ENCODE peak calls at places on chromosomes 4 and X, in nine cellular contexts. O is AG09319, A is cardiac fibroblast, J is HepG2, U is uterus, C is testis, N is progenitor cell of endocrine pancreas, P is astrocyte of the spinal cord, T is WERI-Rb-1. X is an unnamed sample.

GRCh38 chr4:123786955-123787354 is 390.4 kb downstream of the SPRY1 start:
- DNase-seq in O (no peak), A (peak), J (no peak), U (peak), C (peak), N (no peak), P (peak), T (no peak), X (no peak)

GRCh38 chrX:138128025-138128671 is 562.2 kb downstream of the ZIC3 start:
- DNase-seq in O (peak), A (peak), J (peak), U (no peak), C (peak), N (no peak), P (peak), T (peak), X (no peak)

GRCh38 chr4:68256284-68256683 is 10.8 kb upstream of the TMPRSS11B start:
- DNase-seq in O (no peak), A (no peak), J (no peak), U (no peak), C (no peak), N (no peak), P (no peak), T (no peak), X (no peak)

GRCh38 chr4:21011106-21011505 is 310.8 kb downstream of the PACRGL start:
- DNase-seq in O (no peak), A (no peak), J (no peak), U (no peak), C (no peak), N (no peak), P (no peak), T (no peak), X (no peak)

GRCh38 chr4:149047368-149047767 is 605.2 kb upstream of the NR3C2 start:
- DNase-seq in O (no peak), A (peak), J (no peak), U (no peak), C (no peak), N (no peak), P (peak), T (no peak), X (no peak)

GRCh38 chrX:78105944-78106650 is 2.0 kb downstream of the PGK1 start:
- DNase-seq in O (no peak), A (no peak), J (no peak), U (no peak), C (no peak), N (no peak), P (no peak), T (no peak), X (no peak)

GRCh38 chr4:184100297-184100885 is 117.3 kb downstream of the ENPP6 start:
- DNase-seq in O (no peak), A (peak), J (no peak), U (no peak), C (peak), N (peak), P (peak), T (peak), X (peak)

GRCh38 chrX:141642979-141643378 is 53.5 kb downstream of the SPANXA2 start:
- DNase-seq in O (no peak), A (peak), J (no peak), U (no peak), C (no peak), N (no peak), P (peak), T (no peak), X (no peak)

GRCh38 chr4:100935090-100935489 is 412.2 kb downstream of the PPP3CA start:
- DNase-seq in O (no peak), A (peak), J (no peak), U (no peak), C (peak), N (no peak), P (no peak), T (no peak), X (no peak)

GRCh38 chr4:74284074-74284473 is 24.2 kb upstream of the EPGN start:
- DNase-seq in O (no peak), A (peak), J (no peak), U (no peak), C (no peak), N (no peak), P (peak), T (no peak), X (no peak)

GRCh38 chrX:54482839-54483593 is 13.0 kb downstream of the FGD1 start:
- DNase-seq in O (no peak), A (no peak), J (no peak), U (no peak), C (no peak), N (no peak), P (no peak), T (no peak), X (no peak)

GRCh38 chrX:134891652-134892051 is 99.1 kb upstream of the SMIM10 start:
- DNase-seq in O (no peak), A (peak), J (no peak), U (no peak), C (no peak), N (no peak), P (no peak), T (no peak), X (no peak)

GRCh38 chr4:139247241-139247640 is 32.8 kb downstream of the MGARP start:
- DNase-seq in O (no peak), A (peak), J (no peak), U (no peak), C (no peak), N (no peak), P (peak), T (no peak), X (no peak)

GRCh38 chr4:87654487-87655044 is 4.5 kb downstream of the DMP1 start:
- DNase-seq in O (no peak), A (no peak), J (no peak), U (no peak), C (no peak), N (no peak), P (no peak), T (no peak), X (no peak)

GRCh38 chrX:45619290-45619689 is 418.6 kb upstream of the DIPK2B start:
- DNase-seq in O (no peak), A (peak), J (no peak), U (no peak), C (no peak), N (no peak), P (peak), T (no peak), X (no peak)

GRCh38 chr4:141480950-141481349 is 155.4 kb upstream of the IL15 start:
- DNase-seq in O (no peak), A (no peak), J (no peak), U (no peak), C (no peak), N (no peak), P (peak), T (no peak), X (no peak)

GRCh38 chrX:120790118-120790517 is 85.5 kb downstream of the CT47B1 start:
- DNase-seq in O (peak), A (peak), J (peak), U (peak), C (peak), N (no peak), P (peak), T (no peak), X (no peak)

GRCh38 chr4:78683352-78683751 is 92.8 kb upstream of the BMP2K start:
- DNase-seq in O (no peak), A (no peak), J (no peak), U (no peak), C (no peak), N (no peak), P (no peak), T (no peak), X (no peak)

GRCh38 chr4:148166132-148166531 is 276.1 kb downstream of the NR3C2 start:
- DNase-seq in O (no peak), A (peak), J (no peak), U (no peak), C (peak), N (no peak), P (no peak), T (no peak), X (no peak)

GRCh38 chrX:22033818-22034217 is 1.7 kb downstream of the PHEX start:
- DNase-seq in O (no peak), A (no peak), J (no peak), U (no peak), C (no peak), N (no peak), P (no peak), T (no peak), X (no peak)

GRCh38 chr4:8198906-8199593 is at the start of gene SH3TC1:
- DNase-seq in O (peak), A (peak), J (peak), U (peak), C (peak), N (peak), P (peak), T (peak), X (peak)

GRCh38 chr4:155679343-155679742 is 12.7 kb downstream of the GUCY1A1 start:
- DNase-seq in O (no peak), A (peak), J (no peak), U (peak), C (no peak), N (no peak), P (no peak), T (no peak), X (no peak)

GRCh38 chrX:152619897-152620296 is 17.8 kb upstream of the GABRQ start:
- DNase-seq in O (no peak), A (no peak), J (no peak), U (no peak), C (no peak), N (no peak), P (no peak), T (no peak), X (no peak)

GRCh38 chr4:107366016-107366415 is 329.9 kb upstream of the DKK2 start:
- DNase-seq in O (no peak), A (no peak), J (no peak), U (no peak), C (no peak), N (no peak), P (peak), T (no peak), X (no peak)

GRCh38 chrX:28177202-28177601 is 196.0 kb upstream of the DCAF8L1 start:
- DNase-seq in O (no peak), A (peak), J (no peak), U (no peak), C (no peak), N (no peak), P (no peak), T (peak), X (no peak)
- TF ChIP-seq CTCF in O (no peak), A (peak), J (peak), U (no peak), C (no peak), N (peak), P (peak), T (peak), X (peak)

GRCh38 chr4:72770708-72771107 is 201.7 kb upstream of the ADAMTS3 start:
- DNase-seq in O (peak), A (no peak), J (no peak), U (no peak), C (no peak), N (no peak), P (no peak), T (no peak), X (no peak)

DNA sequence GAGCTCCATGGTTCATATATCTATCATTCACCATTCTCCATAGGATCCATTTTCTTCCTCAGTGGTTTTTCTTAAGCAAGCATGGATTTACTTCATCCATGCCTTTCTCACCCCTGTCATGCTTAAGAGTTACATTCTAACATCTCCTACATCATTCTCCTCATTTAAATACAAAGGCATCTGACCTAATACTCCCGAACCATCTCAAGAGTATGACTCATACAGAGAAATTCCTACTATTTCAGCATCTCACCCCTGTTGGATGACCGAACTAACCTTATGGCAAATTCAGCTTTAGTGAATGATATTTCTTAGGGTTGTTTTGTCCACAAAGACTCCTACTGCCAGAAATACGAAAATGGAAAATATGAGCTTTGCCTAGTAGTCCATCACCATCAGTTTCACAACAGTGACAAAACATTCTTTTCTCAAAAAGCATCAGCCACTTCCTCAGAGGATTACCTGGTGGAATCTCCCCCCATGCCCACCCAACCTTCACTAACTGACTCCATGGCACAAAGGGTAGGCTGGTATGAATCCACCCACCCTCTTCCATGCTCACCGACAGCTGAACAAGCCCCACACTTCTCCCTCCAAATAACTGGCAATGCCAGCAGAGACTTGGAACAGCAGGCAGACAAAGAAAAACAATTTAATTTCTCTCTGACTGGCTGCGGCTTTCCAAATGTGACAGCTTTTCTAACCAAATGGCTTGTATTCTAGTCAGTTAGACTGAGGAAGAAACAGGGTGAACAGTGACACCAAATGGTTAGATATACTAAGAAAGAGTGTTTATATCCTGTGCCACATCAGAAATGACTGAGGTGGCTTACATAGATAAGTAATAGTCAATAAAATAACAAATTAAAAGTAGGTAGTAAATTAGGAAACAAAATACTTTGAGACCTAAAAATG is 199.1 kb upstream of the ADAMTS3 start:
- DNase-seq in O (peak), A (peak), J (no peak), U (no peak), C (no peak), N (no peak), P (peak), T (no peak), X (no peak)
- TF ChIP-seq CTCF in O (no peak), A (no peak), J (no peak), U (no peak), C (no peak), N (no peak), P (no peak), T (no peak), X (no peak)

GRCh38 chr4:90293320-90293719 is 166.1 kb downstream of the CCSER1 start:
- DNase-seq in O (no peak), A (peak), J (no peak), U (no peak), C (no peak), N (no peak), P (peak), T (no peak), X (no peak)
- TF ChIP-seq CTCF in O (peak), A (peak), J (no peak), U (no peak), C (no peak), N (peak), P (peak), T (peak), X (peak)

DNA sequence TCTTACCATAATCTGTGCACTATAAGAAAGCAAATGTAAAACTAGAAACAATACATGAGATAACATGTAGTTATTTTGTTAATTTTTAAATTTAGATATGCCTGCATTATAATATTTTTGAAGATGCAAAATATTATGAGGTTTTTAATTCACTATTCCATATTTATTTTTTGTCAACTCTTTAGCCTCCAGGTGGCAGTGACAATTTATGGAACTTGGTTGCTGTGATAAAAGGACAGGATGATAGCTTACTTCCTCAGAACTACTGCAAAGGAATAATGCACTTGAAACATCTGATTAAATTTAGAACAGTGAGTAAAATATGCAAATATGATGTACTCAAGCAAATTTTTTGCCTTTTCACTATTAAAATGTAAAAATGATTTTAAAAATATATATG is 45.1 kb downstream of the SPATA4 start:
- DNase-seq in O (peak), A (peak), J (peak), U (no peak), C (no peak), N (no peak), P (peak), T (no peak), X (no peak)
- TF ChIP-seq CTCF in O (peak), A (peak), J (no peak), U (peak), C (no peak), N (peak), P (peak), T (no peak), X (no peak)

GRCh38 chr4:70187216-70187615 is 8.3 kb upstream of the ODAM start:
- DNase-seq in O (no peak), A (no peak), J (peak), U (no peak), C (no peak), N (no peak), P (no peak), T (no peak), X (no peak)

GRCh38 chr4:70178075-70178660 is 17.4 kb upstream of the ODAM start:
- DNase-seq in O (no peak), A (no peak), J (no peak), U (no peak), C (no peak), N (no peak), P (no peak), T (no peak), X (no peak)

GRCh38 chr4:70182517-70183167 is 12.9 kb upstream of the ODAM start:
- DNase-seq in O (no peak), A (no peak), J (peak), U (no peak), C (no peak), N (no peak), P (no peak), T (no peak), X (no peak)

GRCh38 chr4:70183940-70184246 is 11.6 kb upstream of the ODAM start:
- DNase-seq in O (no peak), A (no peak), J (no peak), U (no peak), C (no peak), N (no peak), P (no peak), T (no peak), X (no peak)

DNA sequence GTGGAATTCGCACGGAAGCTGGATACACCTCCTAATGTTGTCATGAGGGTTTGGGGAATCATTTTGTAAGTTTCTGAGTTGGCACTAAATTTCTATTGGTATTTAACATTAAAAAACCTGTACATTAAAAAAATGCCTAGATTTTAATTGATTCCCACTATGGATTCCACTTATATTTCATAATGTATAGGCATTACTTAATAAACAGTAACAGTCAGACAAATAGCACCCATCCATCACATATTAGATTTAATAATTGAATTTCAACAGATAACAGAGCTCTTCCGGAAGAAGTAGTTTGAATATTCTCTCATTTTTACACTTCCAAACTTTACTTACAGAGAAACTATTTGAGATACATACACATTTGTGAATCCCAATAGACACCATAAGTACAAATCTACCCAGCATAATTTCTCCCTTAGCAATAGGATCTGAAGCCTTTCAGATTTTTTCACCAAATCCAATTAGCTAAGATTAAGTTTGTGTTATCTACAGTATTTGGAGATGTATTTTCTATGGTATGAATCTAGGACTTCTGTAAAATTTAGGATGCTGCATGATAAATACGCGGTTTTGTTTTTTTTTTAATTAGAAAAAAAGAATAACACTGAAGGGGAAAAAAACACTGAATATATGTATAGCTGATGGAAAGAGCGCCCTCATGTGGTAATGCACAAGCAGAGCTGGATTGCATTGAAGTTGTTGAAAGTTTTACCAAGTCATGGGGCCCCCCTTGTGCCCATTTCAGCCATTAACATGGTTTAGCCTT is 12.2 kb upstream of the ODAM start:
- DNase-seq in O (peak), A (peak), J (peak), U (no peak), C (peak), N (no peak), P (peak), T (peak), X (peak)
- TF ChIP-seq CTCF in O (peak), A (peak), J (peak), U (no peak), C (peak), N (peak), P (peak), T (peak), X (peak)

GRCh38 chrX:15056044-15056443 is 182.8 kb downstream of the MOSPD2 start:
- DNase-seq in O (no peak), A (no peak), J (no peak), U (no peak), C (no peak), N (no peak), P (no peak), T (no peak), X (no peak)

GRCh38 chrX:15055146-15055930 is 182.1 kb downstream of the MOSPD2 start:
- DNase-seq in O (no peak), A (no peak), J (no peak), U (no peak), C (no peak), N (no peak), P (peak), T (no peak), X (no peak)

GRCh38 chrX:15059488-15059887 is 186.3 kb downstream of the MOSPD2 start:
- DNase-seq in O (no peak), A (no peak), J (no peak), U (no peak), C (no peak), N (no peak), P (no peak), T (no peak), X (no peak)
- TF ChIP-seq CTCF in O (peak), A (no peak), J (no peak), U (no peak), C (no peak), N (no peak), P (peak), T (no peak), X (no peak)

DNA sequence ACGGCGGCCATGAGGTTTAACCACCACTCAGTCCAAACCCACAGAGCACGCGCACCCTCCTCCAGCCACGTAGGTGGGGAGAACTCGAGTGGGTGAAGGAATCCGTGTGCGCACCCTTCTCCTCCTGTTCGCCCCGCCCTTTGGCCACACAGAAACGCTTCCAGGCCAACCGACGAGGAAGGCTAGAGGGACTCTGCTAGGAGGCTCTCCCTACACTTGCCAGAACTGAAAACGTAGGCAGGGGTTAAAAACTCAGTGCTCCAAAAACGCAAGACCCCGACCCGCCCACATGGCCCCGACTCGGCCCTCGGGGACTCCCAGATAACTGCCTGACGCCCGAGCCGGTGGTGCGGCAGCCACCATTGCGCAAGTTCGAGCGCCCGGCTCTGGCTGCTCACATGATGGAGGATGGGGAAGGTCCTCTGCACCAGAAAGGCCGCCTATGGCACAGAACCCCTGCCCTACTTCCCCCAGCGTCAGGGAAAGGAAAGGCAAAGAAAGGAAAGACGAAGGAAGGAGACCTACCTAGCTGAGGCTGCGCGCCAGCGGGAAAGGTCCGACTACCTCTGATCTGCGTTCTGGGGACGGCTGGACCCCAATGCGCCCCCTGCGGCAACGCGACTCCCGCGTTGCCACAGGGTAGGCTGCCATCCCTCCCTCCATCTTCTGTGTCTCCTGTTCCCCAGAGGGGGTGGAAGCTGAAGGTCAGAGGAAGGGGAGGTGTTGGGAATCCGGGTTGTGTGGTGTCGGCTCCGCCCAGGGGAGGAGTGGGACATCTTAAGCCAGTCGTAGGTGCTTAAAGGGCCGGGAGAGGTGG is 201.9 kb upstream of the AGTR2 start:
- DNase-seq in O (no peak), A (peak), J (no peak), U (no peak), C (peak), N (peak), P (peak), T (no peak), X (peak)
- TF ChIP-seq CTCF in O (peak), A (no peak), J (no peak), U (no peak), C (no peak), N (peak), P (no peak), T (peak), X (no peak)